ENCODE peak calls at places on chromosome 16, in four cellular contexts. K is prostate gland, J is SJCRH30, N is cardiac fibroblast. R is an unnamed sample.

GRCh38 chr16:66116163-66116792 is 250.2 kb upstream of the CDH5 start:
- DNase-seq in K (no peak), J (no peak), N (peak), R (no peak)

GRCh38 chr16:5020551-5020950 is 13.2 kb downstream of the NAGPA start:
- DNase-seq in K (no peak), J (no peak), N (no peak), R (no peak)

GRCh38 chr16:28126684-28127620 is 63.4 kb upstream of the GSG1L start:
- DNase-seq in K (no peak), J (no peak), N (no peak), R (no peak)

GRCh38 chr16:57039148-57039812 is 49.9 kb downstream of the NLRC5 start:
- DNase-seq in K (no peak), J (peak), N (peak), R (no peak)

GRCh38 chr16:72848045-72848410 is 199.9 kb downstream of the ZFHX3 start:
- DNase-seq in K (no peak), J (no peak), N (no peak), R (no peak)

GRCh38 chr16:918068-918467 is 52.7 kb downstream of the LMF1 start:
- DNase-seq in K (no peak), J (no peak), N (peak), R (peak)

GRCh38 chr16:57765160-57765728 is 29.7 kb downstream of the KATNB1 start:
- DNase-seq in K (no peak), J (no peak), N (no peak), R (no peak)

GRCh38 chr16:20851601-20852000 is 45.3 kb downstream of the REXO5 start:
- DNase-seq in K (peak), J (no peak), N (peak), R (peak)

GRCh38 chr16:69839798-69840409 is 77.8 kb downstream of the WWP2 start:
- DNase-seq in K (peak), J (peak), N (no peak), R (no peak)

R was measured in trophoblast cell.